ENCODE peak calls at places on chromosomes 1 and 21, in four cellular contexts. A, H, L and D are unnamed samples.

GRCh38 chr1:225113265-225113664 is 183.8 kb downstream of the DNAH14 start:
- DNase-seq in A (no peak), H (no peak), L (no peak), D (no peak)

GRCh38 chr21:44871576-44872265 is 1.8 kb downstream of the PTTG1IP start:
- DNase-seq in A (peak; percentile 86), H (peak; percentile 80), L (peak; percentile 73), D (no peak)

GRCh38 chr1:185284533-185285244 is 32.4 kb downstream of the IVNS1ABP start:
- DNase-seq in A (no peak), H (peak; percentile 56), L (no peak), D (no peak)

GRCh38 chr1:40032240-40032891 is 8.2 kb upstream of the CAP1 start:
- DNase-seq in A (peak; percentile 45), H (peak; percentile 71), L (peak; percentile 49), D (no peak)

GRCh38 chr1:52237430-52237829 is 95.5 kb downstream of the ZFYVE9 start:
- DNase-seq in A (peak; percentile 9), H (peak; percentile 79), L (peak; percentile 90), D (peak; percentile 48)

GRCh38 chr1:154342836-154343472 is 17.6 kb downstream of the ATP8B2 start:
- DNase-seq in A (no peak), H (no peak), L (no peak), D (no peak)

GRCh38 chr1:84839544-84839943 is 53.5 kb downstream of the LPAR3 start:
- DNase-seq in A (no peak), H (no peak), L (no peak), D (no peak)

GRCh38 chr1:90945287-90945686 is 76.5 kb downstream of the ZNF644 start:
- DNase-seq in A (no peak), H (no peak), L (no peak), D (no peak)

GRCh38 chr1:55696181-55696580 is 481.0 kb upstream of the USP24 start:
- DNase-seq in A (peak; percentile 29), H (peak; percentile 99), L (peak; percentile 87), D (peak; percentile 78)

GRCh38 chr1:163928649-163929048 is 606.9 kb downstream of the NUF2 start:
- DNase-seq in A (no peak), H (no peak), L (no peak), D (no peak)

GRCh38 chr1:6039031-6039430 is 6.7 kb upstream of the KCNAB2 start:
- DNase-seq in A (no peak), H (no peak), L (no peak), D (no peak)